ENCODE peak calls at places on chromosomes 1 and 21, in six cellular contexts. G, S, D, F, L and C are unnamed samples. For H3K4me1 and H3K36me3, the result is how much of the 10 kb centered on the place peaks cover.

GRCh38 chr21:14319805-14320204 is 63.1 kb downstream of the HSPA13 start:
- DNase-seq in G (no peak), S (no peak), D (no peak), F (no peak), L (no peak), C (no peak)

GRCh38 chr1:201937624-201938212 is 8.6 kb downstream of the LMOD1 start:
- DNase-seq in G (no peak), S (no peak), D (peak), F (no peak), L (no peak), C (no peak)

GRCh38 chr1:205939690-205940330 is 3.4 kb downstream of the SLC26A9 start:
- DNase-seq in G (no peak), S (peak), D (no peak), F (peak), L (no peak), C (no peak)

GRCh38 chr1:228648647-228649383 is 86.5 kb upstream of the RHOU start:
- DNase-seq in G (no peak), S (no peak), D (no peak), F (no peak), L (no peak), C (no peak)

GRCh38 chr1:244313346-244313745 is 138.4 kb downstream of the ADSS2 start:
- DNase-seq in G (no peak), S (no peak), D (no peak), F (no peak), L (no peak), C (no peak)

GRCh38 chr1:200374569-200375312 is 35.1 kb downstream of the ZNF281 start:
- DNase-seq in G (no peak), S (no peak), D (no peak), F (no peak), L (no peak), C (no peak)

GRCh38 chr1:87329756-87330200 is 1.1 kb downstream of the LMO4 start:
- DNase-seq in G (no peak), S (no peak), D (peak), F (no peak), L (no peak), C (no peak)

GRCh38 chr1:35539824-35540261 is 17.4 kb downstream of the KIAA0319L start:
- DNase-seq in G (no peak), S (no peak), D (peak), F (no peak), L (no peak), C (no peak)

GRCh38 chr1:153261793-153262371 is 2.4 kb downstream of the LORICRIN start:
- DNase-seq in G (no peak), S (no peak), D (no peak), F (no peak), L (no peak), C (no peak)

GRCh38 chr21:45299026-45299863 is 11.6 kb upstream of the POFUT2 start:
- DNase-seq in G (no peak), S (no peak), D (no peak), F (no peak), L (peak), C (no peak)

GRCh38 chr1:65525297-65526048 is 105.0 kb downstream of the LEPR start:
- DNase-seq in G (no peak), S (peak), D (peak), F (peak), L (no peak), C (no peak)

GRCh38 chr1:248914982-248915381 is 8.9 kb downstream of the PGBD2 start:
- DNase-seq in G (no peak), S (no peak), D (no peak), F (no peak), L (no peak), C (no peak)

GRCh38 chr1:72936151-72936740 is 653.9 kb upstream of the NEGR1 start:
- DNase-seq in G (no peak), S (no peak), D (peak), F (no peak), L (no peak), C (no peak)

GRCh38 chr1:201504799-201505504 is 2.0 kb downstream of the CSRP1 start:
- DNase-seq in G (no peak), S (no peak), D (no peak), F (no peak), L (no peak), C (no peak)

GRCh38 chr1:112704511-112704907 is 2.4 kb downstream of the RHOC start:
- DNase-seq in G (no peak), S (no peak), D (no peak), F (no peak), L (no peak), C (no peak)

GRCh38 chr1:183339556-183340167 is 78.5 kb downstream of the NMNAT2 start:
- DNase-seq in G (no peak), S (peak), D (no peak), F (no peak), L (no peak), C (no peak)

GRCh38 chr1:109823543-109824348 is 60.0 kb upstream of the EPS8L3 start:
- DNase-seq in G (no peak), S (no peak), D (peak), F (peak), L (peak), C (no peak)

GRCh38 chr1:93716974-93717373 is 35.3 kb upstream of the BCAR3 start:
- DNase-seq in G (no peak), S (no peak), D (no peak), F (no peak), L (no peak), C (no peak)

GRCh38 chr21:45306453-45306831 is 18.7 kb upstream of the POFUT2 start:
- DNase-seq in G (peak), S (no peak), D (no peak), F (peak), L (no peak), C (no peak)

GRCh38 chr1:113579256-113580018 is 179.8 kb downstream of the PHTF1 start:
- DNase-seq in G (no peak), S (no peak), D (peak), F (no peak), L (no peak), C (no peak)

GRCh38 chr1:160681067-160681890 is 30.3 kb downstream of the CD48 start:
- DNase-seq in G (peak), S (peak), D (peak), F (peak), L (peak), C (peak)

GRCh38 chr1:154840557-154841176 is 29.4 kb downstream of the KCNN3 start:
- DNase-seq in G (no peak), S (no peak), D (no peak), F (no peak), L (no peak), C (no peak)

GRCh38 chr1:93304716-93305138 is 41.0 kb upstream of the DR1 start:
- DNase-seq in G (no peak), S (peak), D (peak), F (no peak), L (no peak), C (no peak)

GRCh38 chr1:248872752-248873408 is 14.0 kb upstream of the ZNF692 start:
- DNase-seq in G (no peak), S (peak), D (peak), F (peak), L (peak), C (peak)

GRCh38 chr1:37692834-37693175 is 489 bp downstream of the CDCA8 start:
- DNase-seq in G (no peak), S (no peak), D (no peak), F (no peak), L (no peak), C (no peak)

GRCh38 chr1:162676767-162677166 is 44.5 kb downstream of the DDR2 start:
- DNase-seq in G (no peak), S (no peak), D (no peak), F (no peak), L (no peak), C (no peak)

GRCh38 chr1:9724706-9725476 is 73.4 kb downstream of the PIK3CD start:
- DNase-seq in G (no peak), S (peak), D (peak), F (peak), L (peak), C (peak)

GRCh38 chr1:165442653-165443052 is 2.3 kb downstream of the RXRG start:
- DNase-seq in G (no peak), S (no peak), D (no peak), F (no peak), L (no peak), C (no peak)

GRCh38 chr1:10679521-10680220 is 116.8 kb downstream of the CASZ1 start:
- DNase-seq in G (no peak), S (peak), D (no peak), F (no peak), L (no peak), C (no peak)

GRCh38 chr1:23244362-23244761 is 27.1 kb upstream of the HTR1D start:
- DNase-seq in G (no peak), S (no peak), D (no peak), F (no peak), L (no peak), C (no peak)

GRCh38 chr1:30903343-30904034 is 5.1 kb downstream of the SDC3 start:
- DNase-seq in G (no peak), S (no peak), D (no peak), F (no peak), L (peak), C (no peak)

GRCh38 chr1:100164226-100164625 is 13.8 kb downstream of the LRRC39 start:
- DNase-seq in G (no peak), S (no peak), D (peak), F (no peak), L (no peak), C (no peak)

GRCh38 chr21:41521489-41522027 is 13.6 kb upstream of the TMPRSS2 start:
- DNase-seq in G (no peak), S (no peak), D (no peak), F (no peak), L (no peak), C (no peak)

GRCh38 chr1:37261129-37261528 is 213.3 kb upstream of the ZC3H12A start:
- DNase-seq in G (no peak), S (no peak), D (no peak), F (no peak), L (no peak), C (no peak)

GRCh38 chr1:54792686-54793282 is 8.3 kb downstream of the TTC22 start:
- DNase-seq in G (no peak), S (peak), D (no peak), F (no peak), L (no peak), C (no peak)

GRCh38 chr1:63155437-63155836 is 166.9 kb upstream of the FOXD3 start:
- DNase-seq in G (no peak), S (no peak), D (no peak), F (no peak), L (no peak), C (no peak)

GRCh38 chr1:153023109-153023508 is 7.9 kb upstream of the SPRR1B start:
- DNase-seq in G (no peak), S (no peak), D (no peak), F (no peak), L (no peak), C (no peak)

GRCh38 chr1:111199881-111200801 is at the start of gene DENND2D:
- DNase-seq in G (peak), S (no peak), D (no peak), F (peak), L (peak), C (peak)

GRCh38 chr1:111201275-111202090 is 1.0 kb upstream of the DENND2D start:
- DNase-seq in G (no peak), S (peak), D (no peak), F (no peak), L (no peak), C (no peak)

GRCh38 chr1:111199329-111199728 is 1.1 kb downstream of the DENND2D start:
- DNase-seq in G (no peak), S (no peak), D (no peak), F (no peak), L (no peak), C (no peak)

GRCh38 chr1:111202366-111202706 is 1.9 kb upstream of the DENND2D start:
- DNase-seq in G (no peak), S (no peak), D (no peak), F (no peak), L (no peak), C (no peak)

GRCh38 chr1:111200802-111201161 is 336 bp upstream of the DENND2D start:
- DNase-seq in G (no peak), S (no peak), D (no peak), F (no peak), L (no peak), C (no peak)
- H3K4me1 ChIP-seq in G (under half), S (under half), D (under half), F (half or more), L (under half), C (half or more)

GRCh38 chr1:15734901-15735300 is 1.2 kb upstream of the SLC25A34 start:
- DNase-seq in G (no peak), S (no peak), D (no peak), F (no peak), L (no peak), C (no peak)

GRCh38 chr1:15733218-15733725 is 2.8 kb upstream of the SLC25A34 start:
- DNase-seq in G (no peak), S (no peak), D (no peak), F (no peak), L (no peak), C (no peak)

GRCh38 chr1:15734296-15734695 is 1.8 kb upstream of the SLC25A34 start:
- DNase-seq in G (no peak), S (no peak), D (no peak), F (no peak), L (no peak), C (no peak)

GRCh38 chr1:15732686-15733081 is 3.4 kb upstream of the SLC25A34 start:
- DNase-seq in G (no peak), S (no peak), D (no peak), F (no peak), L (no peak), C (no peak)

DNA sequence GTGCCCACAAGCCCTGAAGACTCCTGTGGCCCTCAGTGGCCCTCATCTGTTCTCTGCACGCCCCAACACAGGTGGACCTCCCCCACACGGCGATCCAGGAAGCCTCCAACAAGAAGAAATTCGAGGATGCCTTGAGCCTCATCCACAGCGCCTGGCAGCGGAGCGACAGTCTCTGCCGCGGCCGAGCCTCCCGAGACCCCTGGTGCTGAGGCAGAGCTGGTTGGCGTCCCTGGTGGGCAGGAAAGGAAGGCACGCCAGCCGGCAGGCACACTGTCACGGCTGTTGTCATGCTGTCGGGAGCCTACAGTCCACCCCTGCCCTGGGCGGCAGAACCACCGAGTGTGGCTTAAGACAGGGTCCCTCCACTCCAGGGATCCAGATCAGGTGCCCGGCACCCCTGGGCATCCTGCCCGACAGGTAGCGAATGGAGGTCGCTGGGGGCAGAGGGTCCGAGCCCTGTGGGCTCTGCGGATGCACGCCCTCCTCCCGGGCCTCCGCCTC is 2.3 kb upstream of the SLC25A34 start:
- DNase-seq in G (no peak), S (no peak), D (no peak), F (no peak), L (no peak), C (no peak)
- H3K36me3 ChIP-seq in G (half or more), S (under half), D (half or more), F (half or more), L (half or more), C (under half)

GRCh38 chr1:59151860-59152259 is 145.0 kb upstream of the FGGY start:
- DNase-seq in G (no peak), S (no peak), D (no peak), F (no peak), L (no peak), C (no peak)

GRCh38 chr1:59150537-59151386 is 146.1 kb upstream of the FGGY start:
- DNase-seq in G (peak), S (peak), D (peak), F (no peak), L (peak), C (no peak)

GRCh38 chr1:59149435-59149834 is 147.5 kb upstream of the FGGY start:
- DNase-seq in G (no peak), S (no peak), D (no peak), F (no peak), L (no peak), C (no peak)

GRCh38 chr1:59154406-59154805 is 142.5 kb upstream of the FGGY start:
- DNase-seq in G (no peak), S (no peak), D (no peak), F (no peak), L (no peak), C (no peak)

GRCh38 chr1:59151387-59151761 is 145.5 kb upstream of the FGGY start:
- DNase-seq in G (no peak), S (no peak), D (no peak), F (no peak), L (no peak), C (no peak)
- H3K4me1 ChIP-seq in G (under half), S (under half), D (half or more), F (under half), L (half or more), C (under half)

GRCh38 chr1:207817166-207817565 is 65.3 kb downstream of the CD46 start:
- DNase-seq in G (no peak), S (no peak), D (no peak), F (no peak), L (no peak), C (no peak)

GRCh38 chr1:207813946-207814345 is 62.1 kb downstream of the CD46 start:
- DNase-seq in G (no peak), S (no peak), D (no peak), F (no peak), L (no peak), C (no peak)

GRCh38 chr1:207814469-207814868 is 62.6 kb downstream of the CD46 start:
- DNase-seq in G (no peak), S (no peak), D (no peak), F (no peak), L (no peak), C (no peak)

GRCh38 chr1:207815913-207816312 is 64.1 kb downstream of the CD46 start:
- DNase-seq in G (no peak), S (no peak), D (no peak), F (no peak), L (no peak), C (no peak)

DNA sequence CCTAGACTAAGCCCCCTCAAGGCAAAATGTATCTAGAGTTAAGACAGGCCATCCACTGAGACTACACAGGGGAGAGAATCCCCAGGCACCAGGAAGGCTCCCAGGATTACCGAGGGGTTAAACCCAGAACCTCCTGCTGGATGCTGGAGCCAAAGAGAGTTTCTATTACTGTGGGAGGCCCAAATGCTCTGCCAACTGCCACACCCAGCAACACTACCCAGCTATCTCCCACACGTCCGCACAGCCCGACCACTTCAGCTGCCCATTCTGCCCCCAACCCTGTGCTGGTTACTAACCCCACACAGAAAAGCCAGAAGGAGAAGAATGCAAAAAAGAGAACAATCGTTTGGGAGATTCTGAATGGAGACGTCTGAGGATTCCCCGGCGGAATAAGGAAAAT is 63.6 kb downstream of the CD46 start:
- DNase-seq in G (no peak), S (no peak), D (no peak), F (no peak), L (no peak), C (no peak)
- H3K36me3 ChIP-seq in G (half or more), S (under half), D (half or more), F (half or more), L (half or more), C (half or more)

GRCh38 chr1:14740016-14740415 is 141.5 kb downstream of the KAZN start:
- DNase-seq in G (no peak), S (no peak), D (no peak), F (no peak), L (no peak), C (no peak)

GRCh38 chr1:14745321-14745720 is 146.8 kb downstream of the KAZN start:
- DNase-seq in G (no peak), S (no peak), D (no peak), F (no peak), L (no peak), C (no peak)

GRCh38 chr1:14740466-14740865 is 142.0 kb downstream of the KAZN start:
- DNase-seq in G (no peak), S (no peak), D (no peak), F (no peak), L (no peak), C (no peak)

GRCh38 chr1:14743368-14743767 is 144.9 kb downstream of the KAZN start:
- DNase-seq in G (no peak), S (no peak), D (no peak), F (no peak), L (no peak), C (no peak)

DNA sequence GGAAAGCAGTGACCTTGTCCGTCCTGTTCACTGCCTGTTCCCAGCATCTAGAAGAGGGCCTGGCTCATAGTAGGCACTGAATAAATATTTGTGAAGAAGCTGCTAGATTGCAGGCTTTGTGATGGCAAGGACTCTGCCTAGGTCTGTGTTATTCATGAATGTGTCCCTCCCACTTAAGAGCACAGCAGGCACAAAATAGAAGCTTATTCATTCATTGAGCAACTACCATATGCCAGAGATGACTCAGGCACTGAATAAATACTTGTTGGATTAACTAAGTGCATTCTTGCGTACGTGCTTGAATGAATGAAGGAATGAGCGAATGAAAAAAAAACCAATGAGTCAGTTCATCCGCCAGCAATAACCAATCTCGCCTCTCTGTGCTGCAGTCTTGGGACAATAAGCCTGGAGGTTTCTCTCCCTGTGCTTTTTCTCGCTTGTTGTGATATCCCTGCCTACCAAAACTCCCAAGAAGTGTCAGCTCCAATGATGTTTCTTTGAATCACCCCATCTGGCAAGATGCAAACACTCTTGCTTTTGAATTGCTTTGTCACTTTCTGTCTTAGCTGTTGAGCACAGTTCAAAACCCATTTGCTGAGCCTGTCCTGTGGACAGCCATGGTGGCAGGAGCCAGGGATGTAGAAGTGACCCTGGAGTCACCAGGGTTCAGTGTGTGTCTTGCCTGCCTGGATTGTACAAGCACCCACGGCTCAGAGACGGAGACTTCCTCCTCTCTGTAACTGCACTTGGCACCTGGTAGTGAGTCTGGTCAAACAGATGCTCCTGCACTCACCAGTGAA is 143.9 kb downstream of the KAZN start:
- DNase-seq in G (no peak), S (no peak), D (peak), F (no peak), L (no peak), C (no peak)
- H3K4me1 ChIP-seq in G (under half), S (under half), D (under half), F (under half), L (under half), C (under half)

GRCh38 chr1:3633344-3634058 is 8.7 kb downstream of the TPRG1L start:
- DNase-seq in G (no peak), S (no peak), D (no peak), F (no peak), L (no peak), C (no peak)
- H3K36me3 ChIP-seq in G (half or more), S (half or more), D (half or more), F (half or more), L (half or more), C (under half)